ENCODE peak calls at places on chromosome 1, in four cellular contexts. T is neural progenitor cell, D is tibial nerve, E is body of pancreas. U is an unnamed sample.
A peak's percentile ranks its signal among the peaks of the same experiment; 100 is the strongest.

GRCh38 chr1:167533851-167534300 is 15.5 kb upstream of the CD247 start:
- DNase-seq in T (peak; percentile 91), D (no peak), E (peak; percentile 72), U (peak; percentile 88)

GRCh38 chr1:205961970-205962820 is 18.9 kb upstream of the SLC26A9 start:
- DNase-seq in T (no peak), D (no peak), E (no peak), U (no peak)

GRCh38 chr1:227769047-227769446 is 33.8 kb downstream of the SNAP47 start:
- DNase-seq in T (no peak), D (no peak), E (no peak), U (no peak)

GRCh38 chr1:226640737-226641136 is 92.2 kb downstream of the STUM start:
- DNase-seq in T (no peak), D (no peak), E (no peak), U (no peak)

GRCh38 chr1:203511513-203511912 is 17.6 kb downstream of the OPTC start:
- DNase-seq in T (no peak), D (no peak), E (no peak), U (no peak)

GRCh38 chr1:172935062-172935592 is 115.6 kb downstream of the TNFSF18 start:
- DNase-seq in T (no peak), D (no peak), E (no peak), U (no peak)

GRCh38 chr1:67524143-67525052 is 94.2 kb upstream of the SERBP1 start:
- DNase-seq in T (no peak), D (no peak), E (no peak), U (no peak)

GRCh38 chr1:41333146-41333784 is 28.0 kb upstream of the FOXO6 start:
- DNase-seq in T (no peak), D (no peak), E (no peak), U (no peak)

GRCh38 chr1:46333300-46334029 is 7.1 kb upstream of the NSUN4 start:
- DNase-seq in T (peak; percentile 41), D (no peak), E (no peak), U (no peak)

GRCh38 chr1:16617101-16617727 is 3.9 kb upstream of the NBPF1 start:
- DNase-seq in T (peak; percentile 83), D (peak; percentile 14), E (no peak), U (no peak)

GRCh38 chr1:195717651-195718050 is 890.6 kb downstream of the KCNT2 start:
- DNase-seq in T (peak; percentile 21), D (no peak), E (no peak), U (no peak)

GRCh38 chr1:185262151-185262550 is 54.9 kb downstream of the IVNS1ABP start:
- DNase-seq in T (no peak), D (no peak), E (no peak), U (no peak)

DNA sequence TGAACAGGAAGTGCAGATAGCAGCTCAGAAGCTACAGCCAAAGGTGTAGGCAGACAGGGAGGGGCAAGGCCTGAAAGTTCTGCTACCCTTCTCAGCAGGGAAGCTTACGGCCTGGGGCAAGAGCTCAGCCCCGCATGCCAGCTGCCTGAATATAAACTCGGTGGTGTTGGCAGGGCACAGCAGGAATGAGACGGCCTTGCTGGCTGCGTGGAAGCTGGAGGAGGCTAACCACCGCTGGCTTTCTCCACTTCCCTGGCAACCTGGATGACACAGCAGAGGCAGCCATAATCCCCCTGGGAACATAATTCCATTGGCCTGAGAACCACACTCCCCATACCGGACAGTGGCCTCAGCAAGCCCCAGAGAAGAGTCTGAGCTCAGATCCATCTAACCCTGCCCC is 81.9 kb upstream of the PRRC2C start:
- DNase-seq in T (no peak), D (no peak), E (no peak), U (no peak)
- H3K27ac ChIP-seq in T (no peak overlapping the region), D (no peak overlapping the region), E (no peak overlapping the region), U (no peak overlapping the region)

DNA sequence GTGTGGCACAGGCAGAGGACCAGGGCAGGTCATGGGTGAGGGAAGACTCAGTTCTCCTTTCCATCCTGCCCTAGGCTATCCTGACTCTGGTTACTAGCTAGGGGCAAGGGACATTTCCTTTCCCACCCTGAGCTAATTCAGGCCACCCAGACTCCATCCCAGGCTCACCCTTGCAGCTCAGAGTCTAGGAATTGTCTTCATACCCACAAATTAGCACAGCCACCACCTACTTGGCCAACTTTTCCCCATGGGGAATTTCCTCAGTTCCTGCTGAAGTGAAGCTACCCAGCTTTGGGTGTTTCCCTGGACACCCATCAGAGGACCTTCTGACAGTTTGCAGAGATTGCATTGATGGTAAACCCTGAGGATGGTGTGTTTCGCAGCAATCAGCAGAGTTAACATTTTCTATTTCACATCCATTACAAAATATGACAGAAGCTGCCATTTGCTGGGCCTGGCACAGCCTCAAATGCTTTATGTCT is 20.3 kb upstream of the RNF19B start:
- DNase-seq in T (no peak), D (no peak), E (no peak), U (no peak)
- H3K27ac ChIP-seq in T (no peak overlapping the region), D (no peak overlapping the region), E (no peak overlapping the region), U (no peak overlapping the region)

GRCh38 chr1:174273766-174274165 is 114.4 kb downstream of the RABGAP1L start:
- DNase-seq in T (no peak), D (no peak), E (no peak), U (no peak)
- H3K27ac ChIP-seq in T (no peak overlapping the region), D (no peak overlapping the region), E (no peak overlapping the region), U (no peak overlapping the region)

GRCh38 chr1:109618614-109619404 is 607 bp downstream of the GNAT2 start:
- DNase-seq in T (no peak), D (no peak), E (no peak), U (no peak)
- H3K27ac ChIP-seq in T (no peak overlapping the region), D (peak overlapping the region; percentile 89), E (peak overlapping the region; percentile 80), U (no peak overlapping the region)

GRCh38 chr1:229563241-229563640 is 4.7 kb upstream of the ABCB10 start:
- DNase-seq in T (peak; percentile 69), D (no peak), E (no peak), U (no peak)

GRCh38 chr1:229567109-229567868 is 8.8 kb upstream of the ABCB10 start:
- DNase-seq in T (no peak), D (no peak), E (no peak), U (no peak)

GRCh38 chr1:229562686-229563085 is 4.2 kb upstream of the ABCB10 start:
- DNase-seq in T (no peak), D (no peak), E (no peak), U (no peak)

GRCh38 chr1:229558460-229559335 is at the start of gene ABCB10:
- DNase-seq in T (peak; percentile 98), D (peak; percentile 88), E (peak; percentile 96), U (peak; percentile 98)

DNA sequence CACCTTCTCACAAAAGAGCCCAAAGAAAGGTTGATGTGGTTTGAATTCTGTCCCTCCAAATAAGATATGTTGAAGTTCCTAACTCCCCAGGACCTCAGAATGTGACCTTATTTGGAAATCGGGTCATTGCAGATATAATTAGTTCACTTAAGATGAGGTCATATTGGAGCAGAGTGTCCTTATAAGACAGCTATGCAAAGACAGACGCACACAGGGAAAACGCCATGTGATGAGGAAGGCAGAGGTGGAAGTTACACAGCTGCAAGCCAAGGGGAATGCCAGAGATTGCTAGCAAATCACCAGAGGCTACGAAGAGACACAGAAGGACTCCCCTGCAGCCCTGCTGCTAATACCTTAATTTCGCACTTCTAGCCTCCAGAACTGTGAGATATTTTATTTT is 5.2 kb upstream of the ABCB10 start:
- DNase-seq in T (no peak), D (no peak), E (peak; percentile 33), U (no peak)
- H3K27ac ChIP-seq in T (no peak overlapping the region), D (no peak overlapping the region), E (no peak overlapping the region), U (no peak overlapping the region)

U was measured in neuronal stem cell.